ENCODE peak calls at places on chromosome 10, in nine cellular contexts. B is skeletal muscle cell; G is Peyer's patch; T is MCF 10A; J is activated CD4-positive, alpha-beta T cell treated with anti-CD3 and anti-CD28 coated beads, Interleukin-2, amount 10 ng/mL, durations not matched to agents 7 days and 5 days; V is activated gamma-delta T cell treated with Interleukin-2 at 50 U/mL for 16 hours; H is GM19239; R is fibroblast of the conjunctiva; M is kidney tubule cell. C is an unnamed sample.

GRCh38 chr10:130990536-130990935 is 321.0 kb downstream of the TCERG1L start:
- DNase-seq in B (no peak), G (no peak), T (no peak), J (peak), V (no peak), H (no peak), R (no peak), M (no peak), C (no peak)

GRCh38 chr10:69883256-69883655 is 81.5 kb downstream of the COL13A1 start:
- DNase-seq in B (no peak), G (no peak), T (peak), J (no peak), V (no peak), H (no peak), R (no peak), M (peak), C (no peak)

GRCh38 chr10:84138478-84139125 is 707 bp upstream of the GHITM start:
- DNase-seq in B (no peak), G (peak), T (no peak), J (peak), V (peak), H (no peak), R (peak), M (no peak), C (no peak)

GRCh38 chr10:56317603-56318002 is 43.5 kb downstream of the ZWINT start:
- DNase-seq in B (no peak), G (no peak), T (peak), J (no peak), V (no peak), H (no peak), R (no peak), M (no peak), C (no peak)

GRCh38 chr10:116899626-116900025 is 50.3 kb downstream of the ENO4 start:
- DNase-seq in B (no peak), G (no peak), T (no peak), J (no peak), V (no peak), H (no peak), R (no peak), M (peak), C (no peak)

GRCh38 chr10:101616415-101617101 is 28.4 kb downstream of the DPCD start:
- DNase-seq in B (no peak), G (no peak), T (no peak), J (no peak), V (no peak), H (no peak), R (no peak), M (no peak), C (no peak)

GRCh38 chr10:103711351-103711994 is 143.9 kb downstream of the SH3PXD2A start:
- DNase-seq in B (no peak), G (no peak), T (no peak), J (no peak), V (no peak), H (no peak), R (no peak), M (no peak), C (no peak)

GRCh38 chr10:7596356-7596755 is 70.4 kb downstream of the ITIH5 start:
- DNase-seq in B (no peak), G (no peak), T (no peak), J (no peak), V (no peak), H (no peak), R (no peak), M (no peak), C (no peak)

GRCh38 chr10:110360857-110361474 is 56.2 kb upstream of the SMNDC1 start:
- DNase-seq in B (no peak), G (no peak), T (peak), J (no peak), V (no peak), H (no peak), R (no peak), M (peak), C (no peak)

GRCh38 chr10:103575416-103576075 is 82.0 kb downstream of the NEURL1 start:
- DNase-seq in B (no peak), G (no peak), T (no peak), J (no peak), V (no peak), H (no peak), R (no peak), M (no peak), C (no peak)

GRCh38 chr10:78634835-78635234 is 433.9 kb upstream of the ZMIZ1 start:
- DNase-seq in B (no peak), G (no peak), T (no peak), J (no peak), V (no peak), H (no peak), R (no peak), M (no peak), C (no peak)

GRCh38 chr10:46520941-46521340 is 35.5 kb downstream of the GPRIN2 start:
- DNase-seq in B (peak), G (peak), T (peak), J (no peak), V (no peak), H (no peak), R (no peak), M (peak), C (no peak)

GRCh38 chr10:3848768-3849643 is 64.0 kb upstream of the KLF6 start:
- DNase-seq in B (peak), G (no peak), T (peak), J (no peak), V (no peak), H (no peak), R (peak), M (peak), C (no peak)

GRCh38 chr10:108782411-108782810 is 1140.9 kb downstream of the XPNPEP1 start:
- DNase-seq in B (no peak), G (no peak), T (no peak), J (no peak), V (no peak), H (no peak), R (no peak), M (peak), C (no peak)

GRCh38 chr10:22325948-22326702 is 5.2 kb downstream of the BMI1 start:
- DNase-seq in B (no peak), G (no peak), T (no peak), J (no peak), V (no peak), H (no peak), R (no peak), M (no peak), C (no peak)

GRCh38 chr10:104334965-104335650 is 3.2 kb downstream of the ITPRIP start:
- DNase-seq in B (no peak), G (no peak), T (no peak), J (no peak), V (no peak), H (no peak), R (no peak), M (peak), C (peak)

GRCh38 chr10:99555371-99556224 is 22.9 kb downstream of the NKX2-3 start:
- DNase-seq in B (no peak), G (no peak), T (peak), J (no peak), V (no peak), H (no peak), R (no peak), M (no peak), C (no peak)

GRCh38 chr10:71573562-71574300 is 145.8 kb downstream of the C10orf105 start:
- DNase-seq in B (no peak), G (no peak), T (no peak), J (no peak), V (no peak), H (no peak), R (no peak), M (no peak), C (no peak)

GRCh38 chr10:119408969-119409371 is 133.5 kb downstream of the RGS10 start:
- DNase-seq in B (no peak), G (no peak), T (no peak), J (no peak), V (no peak), H (no peak), R (no peak), M (no peak), C (no peak)

GRCh38 chr10:124319926-124320391 is 98.8 kb downstream of the OAT start:
- DNase-seq in B (peak), G (no peak), T (no peak), J (no peak), V (no peak), H (no peak), R (no peak), M (peak), C (no peak)

GRCh38 chr10:104029528-104029875 is 56.2 kb downstream of the COL17A1 start:
- DNase-seq in B (no peak), G (no peak), T (no peak), J (no peak), V (no peak), H (no peak), R (peak), M (no peak), C (no peak)

GRCh38 chr10:60348982-60349381 is 40.7 kb downstream of the ANK3 start:
- DNase-seq in B (peak), G (no peak), T (no peak), J (no peak), V (no peak), H (no peak), R (peak), M (no peak), C (no peak)

GRCh38 chr10:76399216-76399615 is 967.8 kb downstream of the LRMDA start:
- DNase-seq in B (no peak), G (no peak), T (no peak), J (no peak), V (no peak), H (no peak), R (no peak), M (no peak), C (no peak)

GRCh38 chr10:45534572-45534971 is 138.0 kb downstream of the ZFAND4 start:
- DNase-seq in B (no peak), G (no peak), T (no peak), J (no peak), V (no peak), H (no peak), R (no peak), M (no peak), C (no peak)

GRCh38 chr10:35336921-35337741 is 822 bp downstream of the CCNY start:
- DNase-seq in B (no peak), G (peak), T (peak), J (peak), V (peak), H (no peak), R (no peak), M (peak), C (peak)

GRCh38 chr10:127013696-127014095 is 108.5 kb downstream of the DOCK1 start:
- DNase-seq in B (no peak), G (no peak), T (peak), J (no peak), V (no peak), H (no peak), R (no peak), M (peak), C (no peak)

GRCh38 chr10:129877773-129878371 is 86.2 kb downstream of the EBF3 start:
- DNase-seq in B (no peak), G (no peak), T (peak), J (peak), V (peak), H (peak), R (no peak), M (peak), C (no peak)

GRCh38 chr10:45404087-45404769 is 30.2 kb downstream of the ALOX5 start:
- DNase-seq in B (no peak), G (no peak), T (no peak), J (no peak), V (no peak), H (no peak), R (no peak), M (peak), C (no peak)

GRCh38 chr10:36349445-36350063 is 707.5 kb upstream of the FZD8 start:
- DNase-seq in B (peak), G (no peak), T (no peak), J (no peak), V (no peak), H (no peak), R (peak), M (peak), C (no peak)

GRCh38 chr10:124601016-124601415 is 139.4 kb downstream of the LHPP start:
- DNase-seq in B (no peak), G (no peak), T (no peak), J (no peak), V (no peak), H (no peak), R (no peak), M (no peak), C (no peak)

GRCh38 chr10:129089341-129089740 is 377.7 kb upstream of the MGMT start:
- DNase-seq in B (no peak), G (no peak), T (no peak), J (no peak), V (no peak), H (no peak), R (no peak), M (no peak), C (no peak)

GRCh38 chr10:72794260-72794659 is 99.3 kb upstream of the OIT3 start:
- DNase-seq in B (no peak), G (no peak), T (peak), J (no peak), V (no peak), H (no peak), R (peak), M (peak), C (no peak)

GRCh38 chr10:132809237-132810140 is 23.5 kb upstream of the NKX6-2 start:
- DNase-seq in B (no peak), G (peak), T (no peak), J (no peak), V (no peak), H (no peak), R (no peak), M (no peak), C (no peak)

GRCh38 chr10:124138195-124138882 is 44.9 kb upstream of the CHST15 start:
- DNase-seq in B (no peak), G (no peak), T (no peak), J (no peak), V (no peak), H (no peak), R (no peak), M (no peak), C (no peak)

GRCh38 chr10:120734476-120735078 is 116.6 kb upstream of the WDR11 start:
- DNase-seq in B (no peak), G (no peak), T (no peak), J (no peak), V (no peak), H (no peak), R (no peak), M (no peak), C (no peak)